ENCODE peak calls at places on chromosomes 4 and X, in ten cellular contexts. N is AG10803; B is left lung; P is CD8-positive, alpha-beta T cell; H is AG04450; X is lower lobe of right lung; U is fibroblast of mammary gland; R is heart left ventricle; M is astrocyte; K is H9. Y is an unnamed sample.

GRCh38 chr4:137253949-137254348 is 278.3 kb downstream of the PCDH18 start:
- DNase-seq in N (peak; percentile 66), B (no peak), P (no peak), H (peak; percentile 30), X (no peak), U (peak; percentile 81), R (no peak), M (peak; percentile 81), K (no peak), Y (no peak)

GRCh38 chrX:144715356-144715755 is 531.9 kb upstream of the SPANXN1 start:
- DNase-seq in N (no peak), B (no peak), P (no peak), H (no peak), X (no peak), U (peak; percentile 77), R (no peak), M (no peak), K (no peak), Y (no peak)

GRCh38 chr4:25563071-25563564 is 92.5 kb upstream of the SLC34A2 start:
- DNase-seq in N (no peak), B (no peak), P (no peak), H (no peak), X (peak; percentile 81), U (no peak), R (no peak), M (no peak), K (no peak), Y (no peak)

GRCh38 chrX:74490249-74490648 is 69.0 kb downstream of the SLC16A2 start:
- DNase-seq in N (no peak), B (no peak), P (no peak), H (no peak), X (no peak), U (no peak), R (no peak), M (no peak), K (no peak), Y (no peak)

GRCh38 chrX:132119283-132119682 is 8.5 kb downstream of the FRMD7 start:
- DNase-seq in N (no peak), B (no peak), P (no peak), H (no peak), X (no peak), U (no peak), R (no peak), M (no peak), K (no peak), Y (no peak)

GRCh38 chrX:56066016-56066415 is 166.1 kb upstream of the KLF8 start:
- DNase-seq in N (no peak), B (no peak), P (no peak), H (no peak), X (no peak), U (no peak), R (no peak), M (no peak), K (no peak), Y (no peak)

GRCh38 chr4:39565925-39566630 is 38.8 kb upstream of the UGDH start:
- DNase-seq in N (peak; percentile 80), B (no peak), P (no peak), H (peak; percentile 69), X (no peak), U (peak; percentile 94), R (no peak), M (peak; percentile 94), K (no peak), Y (no peak)

GRCh38 chr4:138972956-138973819 is 42.4 kb upstream of the NOCT start:
- DNase-seq in N (no peak), B (no peak), P (no peak), H (no peak), X (no peak), U (no peak), R (no peak), M (no peak), K (peak; percentile 62), Y (no peak)

GRCh38 chr4:53050361-53050774 is 188.3 kb downstream of the RASL11B start:
- DNase-seq in N (no peak), B (no peak), P (no peak), H (no peak), X (no peak), U (no peak), R (no peak), M (no peak), K (no peak), Y (no peak)

GRCh38 chr4:109494538-109494937 is 60.9 kb downstream of the SEC24B start:
- DNase-seq in N (no peak), B (no peak), P (no peak), H (no peak), X (no peak), U (no peak), R (peak; percentile 44), M (no peak), K (no peak), Y (no peak)

DNA sequence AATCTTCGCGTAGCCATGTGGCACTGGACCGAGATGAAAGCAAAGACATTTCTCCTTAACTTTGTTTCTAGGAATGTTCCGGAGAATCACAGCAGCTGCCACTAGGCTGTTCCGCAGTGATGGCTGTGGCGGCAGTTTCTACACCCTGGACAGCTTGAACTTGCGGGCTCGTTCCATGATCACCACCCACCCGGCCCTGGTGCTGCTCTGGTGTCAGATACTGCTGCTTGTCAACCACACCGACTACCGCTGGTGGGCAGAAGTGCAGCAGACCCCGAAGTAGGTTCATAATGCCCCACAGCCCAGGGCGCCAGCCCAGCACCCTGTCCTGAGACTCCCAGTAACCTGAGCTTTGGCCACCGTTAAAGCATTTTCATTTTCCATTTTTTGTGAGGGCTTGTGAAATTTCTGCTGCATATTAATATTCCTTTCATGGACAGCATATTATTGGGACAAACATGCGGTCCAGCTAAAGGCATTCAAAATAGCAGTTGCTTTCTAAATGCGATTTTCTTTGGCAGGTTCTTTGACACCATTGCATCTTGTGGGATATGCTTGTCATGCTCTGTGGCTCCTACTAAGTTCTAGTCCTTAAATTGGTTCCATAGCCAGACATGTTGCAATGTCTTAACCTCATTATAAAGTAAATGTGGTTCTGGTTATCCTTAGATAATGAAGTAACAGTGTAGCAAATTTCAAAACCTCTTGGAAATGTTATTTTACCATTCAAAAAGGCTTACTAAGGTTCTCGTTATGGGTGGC is 49.1 kb upstream of the MSANTD1 start:
- DNase-seq in N (peak; percentile 94), B (no peak), P (no peak), H (no peak), X (no peak), U (peak; percentile 59), R (no peak), M (no peak), K (no peak), Y (no peak)
- TF ChIP-seq CTCF in N (peak; percentile 25), B (no peak), P (no peak), H (no peak), X (no peak), U (no peak), R (no peak), M (no peak), K (no peak), Y (no peak)

DNA sequence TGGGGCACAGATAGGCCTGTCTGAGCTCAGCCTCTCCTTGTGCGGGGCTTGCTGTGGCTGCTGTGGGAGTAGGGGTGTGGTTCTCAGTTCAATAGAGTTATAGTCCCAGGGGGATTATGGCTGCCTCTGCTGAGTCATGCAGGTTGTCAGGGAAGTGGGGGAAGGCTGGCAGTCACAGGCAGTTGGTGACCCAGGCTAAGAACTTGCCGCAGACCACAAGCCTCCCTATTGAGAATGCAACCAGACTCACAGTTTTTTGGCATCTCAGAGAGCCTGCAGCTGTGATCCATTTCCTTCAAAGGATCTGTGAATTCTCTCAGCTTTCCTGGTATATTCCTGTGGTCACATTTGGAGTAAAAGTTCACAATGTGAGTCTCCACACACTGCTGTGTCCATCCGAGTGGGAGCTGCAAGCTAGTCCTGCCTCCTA is 364.9 kb downstream of the ZNF674 start:
- DNase-seq in N (peak; percentile 98), B (no peak), P (no peak), H (no peak), X (no peak), U (peak; percentile 89), R (no peak), M (peak; percentile 97), K (no peak), Y (no peak)
- TF ChIP-seq CTCF in N (peak; percentile 26), B (no peak), P (no peak), H (no peak), X (no peak), U (peak; percentile 10), R (no peak), M (no peak), K (no peak), Y (no peak)

GRCh38 chrX:38216642-38217041 is 4.0 kb downstream of the SRPX start:
- DNase-seq in N (no peak), B (no peak), P (no peak), H (no peak), X (no peak), U (peak; percentile 60), R (no peak), M (peak; percentile 41), K (no peak), Y (no peak)

GRCh38 chrX:38221391-38221929 is 789 bp upstream of the SRPX start:
- DNase-seq in N (peak; percentile 51), B (no peak), P (no peak), H (no peak), X (no peak), U (peak; percentile 66), R (no peak), M (no peak), K (no peak), Y (no peak)

GRCh38 chrX:38224160-38224559 is 3.5 kb upstream of the SRPX start:
- DNase-seq in N (no peak), B (no peak), P (no peak), H (no peak), X (no peak), U (no peak), R (no peak), M (no peak), K (no peak), Y (no peak)

GRCh38 chrX:38220936-38221386 is 290 bp upstream of the SRPX start:
- DNase-seq in N (no peak), B (no peak), P (no peak), H (no peak), X (no peak), U (peak; percentile 65), R (peak; percentile 51), M (peak; percentile 29), K (no peak), Y (no peak)

GRCh38 chrX:38220024-38220935 is at the start of gene SRPX:
- DNase-seq in N (peak; percentile 68), B (peak; percentile 41), P (no peak), H (no peak), X (peak; percentile 34), U (peak; percentile 75), R (peak; percentile 38), M (peak; percentile 34), K (peak; percentile 53), Y (no peak)
- TF ChIP-seq CTCF in N (peak; percentile 47), B (no peak), P (no peak), H (peak; percentile 47), X (peak; percentile 27), U (peak; percentile 35), R (no peak), M (peak; percentile 23), K (peak; percentile 39), Y (no peak)

DNA sequence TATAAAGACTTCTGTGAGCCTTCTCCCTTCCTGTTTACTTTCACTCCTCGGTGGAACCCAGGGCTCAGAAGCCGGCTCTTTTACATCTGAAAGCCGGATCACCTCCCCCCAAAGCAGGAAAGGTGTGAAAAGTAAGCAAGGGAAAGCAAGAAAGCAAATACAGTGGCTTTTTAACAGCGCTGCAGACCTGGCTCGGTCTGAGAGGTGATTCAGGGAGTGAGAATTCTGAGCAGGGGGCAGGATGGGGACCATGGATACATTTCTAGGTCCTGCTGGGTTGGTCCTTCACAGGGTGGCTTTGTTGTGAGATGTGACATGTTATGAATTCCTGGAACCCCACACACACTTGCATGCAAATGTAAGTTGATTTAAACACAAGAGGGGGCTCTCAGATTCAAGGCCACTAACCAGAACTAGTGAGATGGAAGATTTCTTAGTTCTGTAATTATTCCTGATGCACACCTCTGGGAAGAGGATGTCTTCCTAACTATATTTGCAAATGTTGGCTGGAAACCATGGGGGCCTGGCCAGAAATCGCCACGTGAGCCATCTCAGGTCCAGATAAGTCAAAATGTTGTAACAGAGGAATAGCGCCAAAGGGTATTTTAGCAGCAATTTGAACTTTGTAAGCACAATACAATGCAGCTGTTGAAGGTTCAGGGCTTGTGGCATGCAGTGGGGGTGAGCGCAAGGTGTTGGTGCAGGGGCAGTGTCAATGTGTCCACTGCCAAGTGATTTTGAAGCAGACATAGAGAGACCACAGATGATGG is 670.1 kb upstream of the LCORL start:
- DNase-seq in N (no peak), B (no peak), P (no peak), H (no peak), X (no peak), U (no peak), R (no peak), M (no peak), K (peak; percentile 91), Y (no peak)
- TF ChIP-seq CTCF in N (no peak), B (no peak), P (no peak), H (no peak), X (no peak), U (no peak), R (no peak), M (no peak), K (no peak), Y (no peak)

Y was measured in omental fat pad.